ENCODE peak calls at places on chromosomes 16 and 17, in ten cellular contexts. Y is vagina; S is iPS-NIHi11; W is HTR-8/SVneo; F is NCI-H460; J is kidney glomerular epithelial cell; M is GDM1; A is AG08395; O is NK-92 treated with Interleukin-12 subunit alpha and Interleukin-12 subunit beta, amount 100 ng/mL, for 24 hours; K is GF-D8. Z is an unnamed sample.

GRCh38 chr17:49995055-49995738 is at the start of gene DLX3:
- DNase-seq in M (peak; percentile 40), S (peak; percentile 88), F (peak; percentile 55), Y (no peak), A (peak; percentile 83), K (no peak), J (peak; percentile 19), O (no peak), W (no peak), Z (no peak)

GRCh38 chr16:17211797-17212196 is 259.0 kb downstream of the XYLT1 start:
- DNase-seq in A (no peak), K (no peak), O (no peak), Y (no peak), M (no peak), W (no peak), J (no peak), S (peak; percentile 63), F (no peak), Z (no peak)

GRCh38 chr16:50301626-50302471 is 35.5 kb downstream of the ADCY7 start:
- DNase-seq in F (no peak), A (peak; percentile 87), J (peak; percentile 27), W (no peak), Y (no peak), O (no peak), M (no peak), K (no peak), S (peak; percentile 30), Z (no peak)

GRCh38 chr17:5362162-5362811 is 57.2 kb downstream of the NUP88 start:
- DNase-seq in F (no peak), J (no peak), M (no peak), W (no peak), O (no peak), A (no peak), K (no peak), Y (no peak), S (peak; percentile 8), Z (no peak)

GRCh38 chr17:4118095-4118743 is 24.6 kb downstream of the ZZEF1 start:
- DNase-seq in M (no peak), A (no peak), O (no peak), W (no peak), S (no peak), F (no peak), K (no peak), Y (no peak), J (no peak), Z (no peak)

GRCh38 chr16:55039511-55039910 is 108.8 kb downstream of the IRX5 start:
- DNase-seq in O (no peak), A (no peak), J (no peak), W (no peak), Y (peak; percentile 16), S (no peak), M (no peak), K (no peak), F (no peak), Z (no peak)

GRCh38 chr17:51371732-51372151 is 111.4 kb downstream of the UTP18 start:
- DNase-seq in S (peak; percentile 84), F (peak; percentile 62), A (peak; percentile 65), Y (no peak), O (peak; percentile 39), K (peak; percentile 35), J (peak; percentile 68), W (peak; percentile 80), M (peak; percentile 17), Z (peak; percentile 76)

GRCh38 chr16:74623214-74623842 is 16.4 kb upstream of the GLG1 start:
- DNase-seq in A (peak; percentile 68), M (no peak), K (no peak), O (no peak), W (peak; percentile 53), Y (no peak), S (peak; percentile 48), F (peak; percentile 55), J (no peak), Z (no peak)

GRCh38 chr16:22035094-22035675 is 27.3 kb downstream of the MOSMO start:
- DNase-seq in J (no peak), A (no peak), O (no peak), S (no peak), M (no peak), W (no peak), Y (no peak), K (no peak), F (no peak), Z (no peak)

GRCh38 chr17:28911411-28912045 is 8.6 kb upstream of the DHRS13 start:
- DNase-seq in S (no peak), A (no peak), J (no peak), W (no peak), M (no peak), Y (no peak), F (no peak), O (no peak), K (no peak), Z (no peak)

GRCh38 chr17:30922235-30922993 is 669 bp downstream of the ADAP2 start:
- DNase-seq in F (no peak), Y (no peak), J (no peak), M (no peak), K (no peak), O (no peak), A (no peak), S (peak; percentile 41), W (peak; percentile 26), Z (no peak)

GRCh38 chr17:72863511-72864175 is 228.8 kb downstream of the SLC39A11 start:
- DNase-seq in W (no peak), A (no peak), K (no peak), Y (no peak), M (no peak), O (no peak), F (no peak), J (no peak), S (no peak), Z (no peak)

GRCh38 chr16:21101631-21102420 is 48.8 kb downstream of the DNAH3 start:
- DNase-seq in O (no peak), W (peak; percentile 22), A (peak; percentile 25), S (peak; percentile 60), M (no peak), K (no peak), J (no peak), Y (no peak), F (peak; percentile 33), Z (no peak)

GRCh38 chr16:9068886-9069285 is 22.6 kb upstream of the HAPSTR1 start:
- DNase-seq in S (no peak), M (no peak), F (no peak), J (no peak), A (no peak), O (no peak), K (no peak), Y (no peak), W (no peak), Z (no peak)

GRCh38 chr16:12097523-12098428 is 121.2 kb downstream of the SNX29 start:
- DNase-seq in F (peak; percentile 33), M (no peak), J (no peak), S (no peak), O (no peak), W (no peak), K (no peak), Y (no peak), A (no peak), Z (peak; percentile 84)

GRCh38 chr17:82215095-82215971 is 2.7 kb upstream of the CCDC57 start:
- DNase-seq in J (no peak), O (peak; percentile 42), M (no peak), Y (no peak), A (peak; percentile 61), K (peak; percentile 54), W (no peak), S (peak; percentile 58), F (no peak), Z (no peak)

GRCh38 chr16:17828012-17828411 is 357.3 kb upstream of the XYLT1 start:
- DNase-seq in K (no peak), O (no peak), F (no peak), J (no peak), M (no peak), W (no peak), A (peak; percentile 57), S (no peak), Y (no peak), Z (no peak)

GRCh38 chr17:49571283-49571682 is 4.4 kb upstream of the NXPH3 start:
- DNase-seq in A (no peak), O (no peak), F (no peak), M (no peak), Y (no peak), S (no peak), K (no peak), J (no peak), W (no peak), Z (no peak)

Z was measured in posterior cingulate gyrus.